ENCODE peak calls at places on chromosomes 16 and 17, in ten cellular contexts. W is H1, K is ovary, P is sigmoid colon, U is lower leg skin, E is endothelial cell of umbilical vein, X is esophagus muscularis mucosa, S is uterus, T is Peyer's patch, O is A549. Q is an unnamed sample.

GRCh38 chr17:7019839-7020519 is 2.9 kb upstream of the BCL6B start:
- DNase-seq in E (peak; percentile 60), U (peak; percentile 54), W (peak; percentile 69), S (peak; percentile 76), T (no peak), K (peak; percentile 82), X (no peak), P (peak; percentile 83), O (peak; percentile 94), Q (no peak)

GRCh38 chr16:79690159-79690558 is 89.6 kb upstream of the MAF start:
- DNase-seq in X (peak; percentile 90), U (no peak), K (no peak), E (no peak), T (no peak), O (no peak), S (no peak), P (no peak), W (no peak), Q (no peak)

GRCh38 chr16:48057085-48057484 is 98.7 kb downstream of the ABCC12 start:
- DNase-seq in E (no peak), X (no peak), T (no peak), W (no peak), K (no peak), O (no peak), P (no peak), S (no peak), U (no peak), Q (no peak)

GRCh38 chr16:79639576-79640311 is 39.2 kb upstream of the MAF start:
- DNase-seq in X (no peak), E (no peak), P (no peak), T (no peak), U (peak; percentile 54), W (no peak), S (no peak), K (no peak), O (peak; percentile 23), Q (no peak)

GRCh38 chr17:61253293-61253801 is 146.3 kb upstream of the TBX2 start:
- DNase-seq in E (no peak), K (peak; percentile 42), W (no peak), S (peak; percentile 46), U (no peak), T (no peak), X (no peak), P (no peak), O (no peak), Q (no peak)

GRCh38 chr16:84255050-84255810 is 15.4 kb upstream of the KCNG4 start:
- DNase-seq in E (no peak), P (no peak), K (no peak), U (no peak), T (no peak), W (no peak), S (no peak), X (no peak), O (no peak), Q (no peak)

GRCh38 chr16:77307764-77308561 is 108.8 kb downstream of the SYCE1L start:
- DNase-seq in K (no peak), U (no peak), P (no peak), E (peak; percentile 87), X (no peak), W (no peak), S (no peak), O (peak; percentile 31), T (no peak), Q (no peak)

GRCh38 chr16:51532551-51532950 is 381.5 kb upstream of the SALL1 start:
- DNase-seq in K (no peak), T (no peak), S (no peak), U (no peak), X (no peak), W (no peak), O (no peak), P (no peak), E (no peak), Q (no peak)

GRCh38 chr16:27211026-27211425 is 7.7 kb downstream of the KDM8 start:
- DNase-seq in S (no peak), U (no peak), O (no peak), W (no peak), K (no peak), P (no peak), T (no peak), X (no peak), E (no peak), Q (no peak)

GRCh38 chr17:7713782-7714181 is 3.8 kb upstream of the DNAH2 start:
- DNase-seq in U (no peak), K (no peak), X (no peak), P (no peak), W (no peak), S (no peak), O (no peak), T (no peak), E (no peak), Q (no peak)

GRCh38 chr16:50699345-50700159 is 6.1 kb downstream of the NOD2 start:
- DNase-seq in S (no peak), U (peak; percentile 68), K (no peak), W (no peak), P (no peak), E (no peak), O (no peak), X (no peak), T (no peak), Q (peak; percentile 84)

DNA sequence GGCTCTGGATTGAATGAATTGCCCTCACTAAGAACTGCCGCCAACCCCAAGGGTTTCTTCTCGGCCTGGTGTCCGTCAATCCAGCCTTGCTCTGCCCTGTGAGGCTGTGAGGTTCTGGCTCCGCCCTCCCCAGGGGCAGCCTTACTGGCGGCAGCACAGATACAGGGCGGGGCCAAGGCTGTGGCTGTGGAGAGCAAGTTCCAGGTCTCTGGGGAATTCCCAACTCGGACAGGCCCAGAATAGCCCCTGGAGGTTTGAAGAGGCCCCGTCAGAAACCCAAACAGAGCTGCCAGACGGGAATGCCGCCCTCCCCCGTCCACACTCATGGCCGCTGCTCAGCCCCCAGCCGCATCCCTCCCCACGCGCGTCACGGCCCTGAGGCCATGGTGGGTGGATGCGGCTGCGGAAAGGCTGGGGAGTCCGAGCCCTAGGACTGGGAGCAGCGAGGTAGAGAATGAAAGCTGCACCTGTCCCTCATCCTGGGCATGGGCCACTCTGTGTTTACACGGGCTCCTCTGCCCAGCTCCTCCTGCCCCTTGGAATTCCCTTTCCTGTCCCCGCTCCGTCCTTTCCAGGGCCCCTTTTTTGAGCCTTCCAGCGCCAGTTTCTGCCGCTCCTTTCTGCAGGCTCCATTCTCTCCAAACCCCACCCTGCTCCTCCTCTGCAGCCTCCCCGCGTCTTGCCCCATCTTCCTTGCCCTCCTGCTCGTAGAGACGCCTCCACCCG is 660 bp upstream of the PRRT2 start:
- DNase-seq in X (peak; percentile 98), T (peak; percentile 81), P (peak; percentile 99), E (peak; percentile 94), K (peak; percentile 96), S (peak; percentile 98), U (peak; percentile 94), W (peak; percentile 90), O (peak; percentile 93), Q (no peak)
- TF ChIP-seq POLR2A in X (no peak), T (no peak), P (no peak), E (peak; percentile 32), K (no peak), S (peak; percentile 34), U (no peak), W (peak; percentile 78), O (peak; percentile 38), Q (no peak)

GRCh38 chr17:45895304-45895968 is 1.1 kb downstream of the MAPT start:
- DNase-seq in S (no peak), E (peak; percentile 14), U (no peak), K (peak; percentile 38), P (no peak), X (no peak), O (peak; percentile 51), T (no peak), W (peak; percentile 69), Q (no peak)
- TF ChIP-seq CTCF in S (no peak), E (no peak), U (no peak), K (no peak), P (no peak), X (no peak), O (no peak), T (no peak), W (peak; percentile 13), Q (no peak)

GRCh38 chr17:78416791-78417530 is 38.5 kb downstream of the PGS1 start:
- DNase-seq in X (no peak), W (no peak), U (peak; percentile 50), P (peak; percentile 85), E (peak; percentile 90), O (no peak), T (no peak), S (peak; percentile 38), K (no peak), Q (no peak)
- TF ChIP-seq POLR2A in X (no peak), W (no peak), U (no peak), P (no peak), E (no peak), O (no peak), T (no peak), S (peak; percentile 17), K (no peak), Q (no peak)

GRCh38 chr17:4588391-4588790 is 4.1 kb downstream of the SMTNL2 start:
- DNase-seq in P (peak; percentile 62), S (peak; percentile 41), O (no peak), W (no peak), X (no peak), U (no peak), K (no peak), E (no peak), T (no peak), Q (no peak)

GRCh38 chr17:4587803-4588202 is 3.5 kb downstream of the SMTNL2 start:
- DNase-seq in P (no peak), E (no peak), K (no peak), U (no peak), X (no peak), W (no peak), T (no peak), O (no peak), S (no peak), Q (no peak)

GRCh38 chr17:4587195-4587594 is 2.9 kb downstream of the SMTNL2 start:
- DNase-seq in O (no peak), E (no peak), X (no peak), P (no peak), T (no peak), U (no peak), W (no peak), K (no peak), S (no peak), Q (no peak)

GRCh38 chr17:4590981-4591453 is 6.7 kb downstream of the SMTNL2 start:
- DNase-seq in O (no peak), X (no peak), K (no peak), S (no peak), P (peak; percentile 60), T (no peak), E (no peak), U (no peak), W (no peak), Q (no peak)

DNA sequence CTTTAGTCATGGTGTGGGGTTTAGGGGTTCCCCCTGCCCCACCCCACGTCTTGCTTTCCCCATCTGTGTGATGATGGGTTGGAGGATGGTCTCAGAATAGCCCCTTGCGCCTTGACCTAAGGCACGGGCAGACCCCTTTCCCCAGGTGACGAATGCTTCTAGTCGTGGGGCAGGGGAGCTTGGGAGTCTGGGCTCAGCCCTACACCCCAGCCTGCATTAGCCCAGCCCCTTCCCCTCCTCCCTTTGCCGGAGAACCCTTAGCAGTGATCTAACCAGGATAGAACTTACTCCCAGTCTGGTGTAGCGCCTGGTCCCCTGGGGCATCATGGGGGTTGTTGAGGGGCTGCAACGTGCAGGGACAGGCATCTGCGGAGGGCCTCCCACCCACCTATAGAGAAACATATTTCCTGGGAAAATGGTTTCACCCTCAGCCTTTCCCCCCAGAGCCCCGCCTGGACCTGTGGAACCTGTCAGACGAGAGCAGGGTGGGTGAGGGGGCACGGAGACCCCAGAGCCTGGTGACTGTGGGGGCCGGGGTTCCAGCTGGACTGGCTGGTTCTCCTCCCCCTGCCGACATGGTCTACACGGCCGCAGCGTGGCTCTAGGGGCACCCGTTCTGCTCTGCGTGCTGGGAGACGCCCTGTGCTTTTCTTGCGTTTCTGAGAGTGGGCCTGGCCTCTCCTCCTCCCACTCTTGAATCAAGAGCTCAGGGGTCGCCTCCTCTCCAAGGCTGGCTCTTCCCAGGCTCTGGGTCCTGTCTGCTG is 4.7 kb downstream of the SMTNL2 start:
- DNase-seq in T (no peak), W (no peak), U (no peak), X (no peak), E (no peak), O (no peak), S (no peak), K (no peak), P (no peak), Q (no peak)
- TF ChIP-seq CTCF in T (no peak), W (no peak), U (no peak), X (no peak), E (no peak), O (no peak), S (no peak), K (no peak), P (no peak), Q (no peak)

Q was measured in vagina.